ENCODE peak calls at places on chromosome 5, in six cellular contexts. One of them, this sample, is unnamed.

GRCh38 chr5:402615-403359 is 40.2 kb upstream of the EXOC3 start:
- DNase-seq in brain microvascular endothelial cell: no peak
- DNase-seq in dorsolateral prefrontal cortex: no peak
- DNase-seq in WTC11: no peak
- DNase-seq in upper lobe of right lung: peak
- DNase-seq in astrocyte of the cerebellum: no peak
- DNase-seq in this sample: peak

GRCh38 chr5:42377496-42377895 is 45.7 kb upstream of the GHR start:
- DNase-seq in brain microvascular endothelial cell: peak
- DNase-seq in dorsolateral prefrontal cortex: no peak
- DNase-seq in WTC11: no peak
- DNase-seq in upper lobe of right lung: no peak
- DNase-seq in astrocyte of the cerebellum: no peak
- DNase-seq in this sample: no peak

GRCh38 chr5:38473008-38473407 is 83.4 kb downstream of the LIFR start:
- DNase-seq in brain microvascular endothelial cell: no peak
- DNase-seq in dorsolateral prefrontal cortex: no peak
- DNase-seq in WTC11: no peak
- DNase-seq in upper lobe of right lung: no peak
- DNase-seq in astrocyte of the cerebellum: no peak
- DNase-seq in this sample: no peak

GRCh38 chr5:176711883-176712282 is 64.6 kb downstream of the TSPAN17 start:
- DNase-seq in brain microvascular endothelial cell: no peak
- DNase-seq in dorsolateral prefrontal cortex: no peak
- DNase-seq in WTC11: no peak
- DNase-seq in upper lobe of right lung: no peak
- DNase-seq in astrocyte of the cerebellum: no peak
- DNase-seq in this sample: no peak

GRCh38 chr5:10377081-10377480 is 23.6 kb downstream of the MARCHF6 start:
- DNase-seq in brain microvascular endothelial cell: no peak
- DNase-seq in dorsolateral prefrontal cortex: no peak
- DNase-seq in WTC11: no peak
- DNase-seq in upper lobe of right lung: no peak
- DNase-seq in astrocyte of the cerebellum: no peak
- DNase-seq in this sample: no peak

GRCh38 chr5:116763987-116764866 is 189.6 kb upstream of the SEMA6A start:
- DNase-seq in brain microvascular endothelial cell: peak
- DNase-seq in dorsolateral prefrontal cortex: no peak
- DNase-seq in WTC11: no peak
- DNase-seq in upper lobe of right lung: no peak
- DNase-seq in astrocyte of the cerebellum: no peak
- DNase-seq in this sample: no peak

GRCh38 chr5:125679522-125679921 is 743.7 kb upstream of the GRAMD2B start:
- DNase-seq in brain microvascular endothelial cell: peak
- DNase-seq in dorsolateral prefrontal cortex: no peak
- DNase-seq in WTC11: no peak
- DNase-seq in upper lobe of right lung: no peak
- DNase-seq in astrocyte of the cerebellum: no peak
- DNase-seq in this sample: no peak

GRCh38 chr5:112289465-112289864 is 129.6 kb downstream of the EPB41L4A start:
- DNase-seq in brain microvascular endothelial cell: no peak
- DNase-seq in dorsolateral prefrontal cortex: no peak
- DNase-seq in WTC11: peak
- DNase-seq in upper lobe of right lung: no peak
- DNase-seq in astrocyte of the cerebellum: no peak
- DNase-seq in this sample: no peak

GRCh38 chr5:56585466-56585865 is 229.9 kb upstream of the MAP3K1 start:
- DNase-seq in brain microvascular endothelial cell: no peak
- DNase-seq in dorsolateral prefrontal cortex: no peak
- DNase-seq in WTC11: no peak
- DNase-seq in upper lobe of right lung: no peak
- DNase-seq in astrocyte of the cerebellum: no peak
- DNase-seq in this sample: no peak

GRCh38 chr5:36689225-36689624 is 82.8 kb downstream of the SLC1A3 start:
- DNase-seq in brain microvascular endothelial cell: no peak
- DNase-seq in dorsolateral prefrontal cortex: no peak
- DNase-seq in WTC11: no peak
- DNase-seq in upper lobe of right lung: peak
- DNase-seq in astrocyte of the cerebellum: peak
- DNase-seq in this sample: no peak

GRCh38 chr5:124200381-124200780 is 546.1 kb downstream of the ZNF608 start:
- DNase-seq in brain microvascular endothelial cell: no peak
- DNase-seq in dorsolateral prefrontal cortex: no peak
- DNase-seq in WTC11: no peak
- DNase-seq in upper lobe of right lung: no peak
- DNase-seq in astrocyte of the cerebellum: no peak
- DNase-seq in this sample: no peak

GRCh38 chr5:105952875-105953274 is 1717.9 kb downstream of the EFNA5 start:
- DNase-seq in brain microvascular endothelial cell: no peak
- DNase-seq in dorsolateral prefrontal cortex: no peak
- DNase-seq in WTC11: no peak
- DNase-seq in upper lobe of right lung: no peak
- DNase-seq in astrocyte of the cerebellum: peak
- DNase-seq in this sample: no peak

GRCh38 chr5:5880364-5880763 is 457.9 kb downstream of the ICE1 start:
- DNase-seq in brain microvascular endothelial cell: no peak
- DNase-seq in dorsolateral prefrontal cortex: no peak
- DNase-seq in WTC11: no peak
- DNase-seq in upper lobe of right lung: no peak
- DNase-seq in astrocyte of the cerebellum: no peak
- DNase-seq in this sample: no peak

GRCh38 chr5:5883116-5883515 is 460.6 kb downstream of the ICE1 start:
- DNase-seq in brain microvascular endothelial cell: no peak
- DNase-seq in dorsolateral prefrontal cortex: no peak
- DNase-seq in WTC11: no peak
- DNase-seq in upper lobe of right lung: no peak
- DNase-seq in astrocyte of the cerebellum: no peak
- DNase-seq in this sample: no peak

GRCh38 chr5:5882706-5883105 is 460.2 kb downstream of the ICE1 start:
- DNase-seq in brain microvascular endothelial cell: no peak
- DNase-seq in dorsolateral prefrontal cortex: no peak
- DNase-seq in WTC11: no peak
- DNase-seq in upper lobe of right lung: no peak
- DNase-seq in astrocyte of the cerebellum: no peak
- DNase-seq in this sample: peak

GRCh38 chr5:5883562-5883961 is 461.1 kb downstream of the ICE1 start:
- DNase-seq in brain microvascular endothelial cell: no peak
- DNase-seq in dorsolateral prefrontal cortex: no peak
- DNase-seq in WTC11: no peak
- DNase-seq in upper lobe of right lung: no peak
- DNase-seq in astrocyte of the cerebellum: no peak
- DNase-seq in this sample: peak

GRCh38 chr5:5881294-5881693 is 458.8 kb downstream of the ICE1 start:
- DNase-seq in brain microvascular endothelial cell: no peak
- DNase-seq in dorsolateral prefrontal cortex: no peak
- DNase-seq in WTC11: peak
- DNase-seq in upper lobe of right lung: no peak
- DNase-seq in astrocyte of the cerebellum: no peak
- DNase-seq in this sample: peak
- TF ChIP-seq CTCF in brain microvascular endothelial cell: no peak
- TF ChIP-seq CTCF in dorsolateral prefrontal cortex: no peak
- TF ChIP-seq CTCF in WTC11: no peak
- TF ChIP-seq CTCF in upper lobe of right lung: no peak
- TF ChIP-seq CTCF in astrocyte of the cerebellum: no peak
- TF ChIP-seq CTCF in this sample: no peak

GRCh38 chr5:160285311-160285710 is 27.1 kb downstream of the CCNJL start:
- DNase-seq in brain microvascular endothelial cell: no peak
- DNase-seq in dorsolateral prefrontal cortex: no peak
- DNase-seq in WTC11: no peak
- DNase-seq in upper lobe of right lung: no peak
- DNase-seq in astrocyte of the cerebellum: no peak
- DNase-seq in this sample: no peak

GRCh38 chr5:160281275-160281674 is 31.1 kb downstream of the CCNJL start:
- DNase-seq in brain microvascular endothelial cell: no peak
- DNase-seq in dorsolateral prefrontal cortex: no peak
- DNase-seq in WTC11: no peak
- DNase-seq in upper lobe of right lung: no peak
- DNase-seq in astrocyte of the cerebellum: no peak
- DNase-seq in this sample: no peak

GRCh38 chr5:160278356-160278755 is 34.0 kb downstream of the CCNJL start:
- DNase-seq in brain microvascular endothelial cell: no peak
- DNase-seq in dorsolateral prefrontal cortex: no peak
- DNase-seq in WTC11: no peak
- DNase-seq in upper lobe of right lung: no peak
- DNase-seq in astrocyte of the cerebellum: no peak
- DNase-seq in this sample: no peak

GRCh38 chr5:160284271-160284670 is 28.1 kb downstream of the CCNJL start:
- DNase-seq in brain microvascular endothelial cell: no peak
- DNase-seq in dorsolateral prefrontal cortex: no peak
- DNase-seq in WTC11: no peak
- DNase-seq in upper lobe of right lung: no peak
- DNase-seq in astrocyte of the cerebellum: no peak
- DNase-seq in this sample: no peak

DNA sequence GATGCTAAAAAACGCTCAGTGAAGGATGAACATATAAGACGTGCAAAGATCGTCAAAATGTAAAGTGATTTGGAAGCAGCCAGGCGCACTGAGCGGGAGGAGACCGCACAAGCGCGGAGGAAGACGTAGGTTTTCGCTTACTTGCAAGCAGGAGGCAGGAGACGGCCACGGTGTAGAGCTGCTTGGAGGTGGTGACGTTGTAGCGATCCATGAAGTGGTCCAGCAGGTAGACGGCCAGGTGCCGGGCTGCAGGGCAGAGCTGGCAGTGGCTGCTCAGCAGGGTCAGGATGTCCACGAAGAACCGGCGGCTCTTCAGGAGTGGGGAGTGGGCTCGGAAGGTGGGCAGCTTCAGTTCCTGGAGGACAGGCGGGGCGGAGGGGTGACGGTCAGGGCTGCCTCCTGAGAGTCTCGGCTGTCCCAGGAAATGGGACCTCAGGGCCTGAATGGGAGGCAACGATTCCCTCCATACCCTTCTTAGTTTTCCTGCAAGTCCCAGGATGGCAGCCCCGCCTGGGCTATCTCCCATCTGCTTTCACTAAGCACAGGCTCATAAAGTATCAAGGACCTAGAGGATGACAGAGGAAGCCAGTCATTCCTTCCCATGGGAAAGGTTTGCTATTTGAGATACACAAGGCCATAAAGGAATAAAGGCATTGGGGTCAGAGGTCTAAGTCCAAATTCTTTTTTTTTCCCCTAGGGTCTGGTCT is 31.8 kb downstream of the CCNJL start:
- DNase-seq in brain microvascular endothelial cell: no peak
- DNase-seq in dorsolateral prefrontal cortex: no peak
- DNase-seq in WTC11: no peak
- DNase-seq in upper lobe of right lung: no peak
- DNase-seq in astrocyte of the cerebellum: no peak
- DNase-seq in this sample: no peak
- TF ChIP-seq CTCF in brain microvascular endothelial cell: no peak
- TF ChIP-seq CTCF in dorsolateral prefrontal cortex: no peak
- TF ChIP-seq CTCF in WTC11: no peak
- TF ChIP-seq CTCF in upper lobe of right lung: no peak
- TF ChIP-seq CTCF in astrocyte of the cerebellum: no peak
- TF ChIP-seq CTCF in this sample: no peak

GRCh38 chr5:87020099-87020934 is 247.4 kb upstream of the RASA1 start:
- DNase-seq in brain microvascular endothelial cell: no peak
- DNase-seq in dorsolateral prefrontal cortex: peak
- DNase-seq in WTC11: no peak
- DNase-seq in upper lobe of right lung: no peak
- DNase-seq in astrocyte of the cerebellum: no peak
- DNase-seq in this sample: no peak

GRCh38 chr5:87010736-87011135 is 256.9 kb upstream of the RASA1 start:
- DNase-seq in brain microvascular endothelial cell: no peak
- DNase-seq in dorsolateral prefrontal cortex: no peak
- DNase-seq in WTC11: no peak
- DNase-seq in upper lobe of right lung: no peak
- DNase-seq in astrocyte of the cerebellum: no peak
- DNase-seq in this sample: no peak

GRCh38 chr5:87015908-87016307 is 251.8 kb upstream of the RASA1 start:
- DNase-seq in brain microvascular endothelial cell: no peak
- DNase-seq in dorsolateral prefrontal cortex: no peak
- DNase-seq in WTC11: no peak
- DNase-seq in upper lobe of right lung: no peak
- DNase-seq in astrocyte of the cerebellum: no peak
- DNase-seq in this sample: no peak
- TF ChIP-seq CTCF in brain microvascular endothelial cell: no peak
- TF ChIP-seq CTCF in dorsolateral prefrontal cortex: no peak
- TF ChIP-seq CTCF in WTC11: no peak
- TF ChIP-seq CTCF in upper lobe of right lung: no peak
- TF ChIP-seq CTCF in astrocyte of the cerebellum: no peak
- TF ChIP-seq CTCF in this sample: no peak

GRCh38 chr5:9069650-9070049 is 476.2 kb downstream of the SEMA5A start:
- DNase-seq in brain microvascular endothelial cell: no peak
- DNase-seq in dorsolateral prefrontal cortex: no peak
- DNase-seq in WTC11: no peak
- DNase-seq in upper lobe of right lung: no peak
- DNase-seq in astrocyte of the cerebellum: no peak
- DNase-seq in this sample: no peak

GRCh38 chr5:9066349-9066748 is 479.5 kb downstream of the SEMA5A start:
- DNase-seq in brain microvascular endothelial cell: no peak
- DNase-seq in dorsolateral prefrontal cortex: no peak
- DNase-seq in WTC11: no peak
- DNase-seq in upper lobe of right lung: no peak
- DNase-seq in astrocyte of the cerebellum: no peak
- DNase-seq in this sample: no peak

GRCh38 chr5:9063615-9064245 is 482.1 kb downstream of the SEMA5A start:
- DNase-seq in brain microvascular endothelial cell: no peak
- DNase-seq in dorsolateral prefrontal cortex: no peak
- DNase-seq in WTC11: no peak
- DNase-seq in upper lobe of right lung: no peak
- DNase-seq in astrocyte of the cerebellum: no peak
- DNase-seq in this sample: no peak

GRCh38 chr5:9062873-9063272 is 483.0 kb downstream of the SEMA5A start:
- DNase-seq in brain microvascular endothelial cell: no peak
- DNase-seq in dorsolateral prefrontal cortex: no peak
- DNase-seq in WTC11: no peak
- DNase-seq in upper lobe of right lung: no peak
- DNase-seq in astrocyte of the cerebellum: no peak
- DNase-seq in this sample: no peak

DNA sequence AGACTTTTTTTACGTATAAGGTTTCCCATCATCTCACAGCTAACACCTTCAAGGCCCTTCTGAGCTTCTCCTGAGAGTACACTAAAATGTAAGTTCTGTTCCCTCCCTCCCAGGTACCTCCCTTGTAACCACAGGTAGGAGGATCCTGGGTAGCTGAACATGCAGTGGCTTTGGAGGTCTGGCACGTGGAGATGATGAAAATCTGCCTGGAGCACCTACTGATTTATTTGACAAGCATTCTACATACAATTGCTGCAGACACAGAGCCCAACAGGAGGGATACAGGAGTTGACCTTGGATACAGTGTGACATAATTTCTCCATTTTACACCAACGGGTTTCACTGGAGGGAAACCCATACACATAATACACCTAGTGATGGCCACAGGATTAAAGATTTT is 478.7 kb downstream of the SEMA5A start:
- DNase-seq in brain microvascular endothelial cell: no peak
- DNase-seq in dorsolateral prefrontal cortex: no peak
- DNase-seq in WTC11: no peak
- DNase-seq in upper lobe of right lung: no peak
- DNase-seq in astrocyte of the cerebellum: no peak
- DNase-seq in this sample: no peak
- TF ChIP-seq CTCF in brain microvascular endothelial cell: no peak
- TF ChIP-seq CTCF in dorsolateral prefrontal cortex: no peak
- TF ChIP-seq CTCF in WTC11: no peak
- TF ChIP-seq CTCF in upper lobe of right lung: no peak
- TF ChIP-seq CTCF in astrocyte of the cerebellum: no peak
- TF ChIP-seq CTCF in this sample: no peak

This sample was measured in osteocyte.